ENCODE peak calls at places on chromosomes 12 and 14, in four cellular contexts. One of them, this sample, is unnamed.

GRCh38 chr14:38973083-38973700 is 129.8 kb downstream of the SEC23A start:
- DNase-seq in stimulated activated CD4-positive, alpha-beta T cell treated with anti-CD3 and anti-CD28 coated beads, Interleukin-1b, Interleukin-23, amount 100 ng/mL, for 1 hour: no peak
- DNase-seq in AG10803: no peak
- DNase-seq in fibroblast of lung: no peak
- DNase-seq in this sample: no peak

GRCh38 chr12:116257213-116257612 is 20.3 kb downstream of the MED13L start:
- DNase-seq in stimulated activated CD4-positive, alpha-beta T cell treated with anti-CD3 and anti-CD28 coated beads, Interleukin-1b, Interleukin-23, amount 100 ng/mL, for 1 hour: no peak
- DNase-seq in AG10803: no peak
- DNase-seq in fibroblast of lung: no peak
- DNase-seq in this sample: peak

GRCh38 chr14:31018057-31018645 is 7.3 kb upstream of the AP4S1 start:
- DNase-seq in stimulated activated CD4-positive, alpha-beta T cell treated with anti-CD3 and anti-CD28 coated beads, Interleukin-1b, Interleukin-23, amount 100 ng/mL, for 1 hour: no peak
- DNase-seq in AG10803: no peak
- DNase-seq in fibroblast of lung: no peak
- DNase-seq in this sample: no peak

GRCh38 chr14:86035882-86036281 is 505.9 kb downstream of the FLRT2 start:
- DNase-seq in stimulated activated CD4-positive, alpha-beta T cell treated with anti-CD3 and anti-CD28 coated beads, Interleukin-1b, Interleukin-23, amount 100 ng/mL, for 1 hour: no peak
- DNase-seq in AG10803: peak
- DNase-seq in fibroblast of lung: no peak
- DNase-seq in this sample: peak

GRCh38 chr12:89390802-89391673 is 38.7 kb upstream of the DUSP6 start:
- DNase-seq in stimulated activated CD4-positive, alpha-beta T cell treated with anti-CD3 and anti-CD28 coated beads, Interleukin-1b, Interleukin-23, amount 100 ng/mL, for 1 hour: no peak
- DNase-seq in AG10803: peak
- DNase-seq in fibroblast of lung: peak
- DNase-seq in this sample: peak

GRCh38 chr12:5745251-5745888 is 199.7 kb downstream of the ANO2 start:
- DNase-seq in stimulated activated CD4-positive, alpha-beta T cell treated with anti-CD3 and anti-CD28 coated beads, Interleukin-1b, Interleukin-23, amount 100 ng/mL, for 1 hour: no peak
- DNase-seq in AG10803: peak
- DNase-seq in fibroblast of lung: peak
- DNase-seq in this sample: peak

GRCh38 chr14:95291859-95292542 is 27.7 kb downstream of the CLMN start:
- DNase-seq in stimulated activated CD4-positive, alpha-beta T cell treated with anti-CD3 and anti-CD28 coated beads, Interleukin-1b, Interleukin-23, amount 100 ng/mL, for 1 hour: no peak
- DNase-seq in AG10803: peak
- DNase-seq in fibroblast of lung: peak
- DNase-seq in this sample: peak

GRCh38 chr12:79138872-79139271 is 274.3 kb downstream of the SYT1 start:
- DNase-seq in stimulated activated CD4-positive, alpha-beta T cell treated with anti-CD3 and anti-CD28 coated beads, Interleukin-1b, Interleukin-23, amount 100 ng/mL, for 1 hour: no peak
- DNase-seq in AG10803: no peak
- DNase-seq in fibroblast of lung: no peak
- DNase-seq in this sample: no peak

GRCh38 chr12:5973461-5974115 is 28.5 kb upstream of the ANO2 start:
- DNase-seq in stimulated activated CD4-positive, alpha-beta T cell treated with anti-CD3 and anti-CD28 coated beads, Interleukin-1b, Interleukin-23, amount 100 ng/mL, for 1 hour: no peak
- DNase-seq in AG10803: no peak
- DNase-seq in fibroblast of lung: no peak
- DNase-seq in this sample: no peak

GRCh38 chr12:6533653-6534157 is 612 bp upstream of the GAPDH start:
- DNase-seq in stimulated activated CD4-positive, alpha-beta T cell treated with anti-CD3 and anti-CD28 coated beads, Interleukin-1b, Interleukin-23, amount 100 ng/mL, for 1 hour: no peak
- DNase-seq in AG10803: peak
- DNase-seq in fibroblast of lung: peak
- DNase-seq in this sample: peak

GRCh38 chr14:90785474-90785873 is 30.8 kb downstream of the TTC7B start:
- DNase-seq in stimulated activated CD4-positive, alpha-beta T cell treated with anti-CD3 and anti-CD28 coated beads, Interleukin-1b, Interleukin-23, amount 100 ng/mL, for 1 hour: no peak
- DNase-seq in AG10803: peak
- DNase-seq in fibroblast of lung: peak
- DNase-seq in this sample: peak

GRCh38 chr12:132623072-132623869 is 4.7 kb downstream of the P2RX2 start:
- DNase-seq in stimulated activated CD4-positive, alpha-beta T cell treated with anti-CD3 and anti-CD28 coated beads, Interleukin-1b, Interleukin-23, amount 100 ng/mL, for 1 hour: no peak
- DNase-seq in AG10803: no peak
- DNase-seq in fibroblast of lung: no peak
- DNase-seq in this sample: no peak

GRCh38 chr12:104748356-104748755 is 209.7 kb downstream of the SLC41A2 start:
- DNase-seq in stimulated activated CD4-positive, alpha-beta T cell treated with anti-CD3 and anti-CD28 coated beads, Interleukin-1b, Interleukin-23, amount 100 ng/mL, for 1 hour: no peak
- DNase-seq in AG10803: no peak
- DNase-seq in fibroblast of lung: no peak
- DNase-seq in this sample: no peak

GRCh38 chr14:88669346-88669745 is 106.5 kb downstream of the ZC3H14 start:
- DNase-seq in stimulated activated CD4-positive, alpha-beta T cell treated with anti-CD3 and anti-CD28 coated beads, Interleukin-1b, Interleukin-23, amount 100 ng/mL, for 1 hour: no peak
- DNase-seq in AG10803: no peak
- DNase-seq in fibroblast of lung: no peak
- DNase-seq in this sample: no peak

GRCh38 chr12:106302401-106303201 is at the start of gene TCP11L2:
- DNase-seq in stimulated activated CD4-positive, alpha-beta T cell treated with anti-CD3 and anti-CD28 coated beads, Interleukin-1b, Interleukin-23, amount 100 ng/mL, for 1 hour: peak
- DNase-seq in AG10803: peak
- DNase-seq in fibroblast of lung: peak
- DNase-seq in this sample: peak

GRCh38 chr12:22656376-22656775 is 31.4 kb downstream of the ETNK1 start:
- DNase-seq in stimulated activated CD4-positive, alpha-beta T cell treated with anti-CD3 and anti-CD28 coated beads, Interleukin-1b, Interleukin-23, amount 100 ng/mL, for 1 hour: no peak
- DNase-seq in AG10803: no peak
- DNase-seq in fibroblast of lung: no peak
- DNase-seq in this sample: no peak

GRCh38 chr12:108140501-108140900 is 11.4 kb downstream of the WSCD2 start:
- DNase-seq in stimulated activated CD4-positive, alpha-beta T cell treated with anti-CD3 and anti-CD28 coated beads, Interleukin-1b, Interleukin-23, amount 100 ng/mL, for 1 hour: no peak
- DNase-seq in AG10803: no peak
- DNase-seq in fibroblast of lung: no peak
- DNase-seq in this sample: no peak

GRCh38 chr14:22476005-22476751 is 112.8 kb downstream of the DAD1 start:
- DNase-seq in stimulated activated CD4-positive, alpha-beta T cell treated with anti-CD3 and anti-CD28 coated beads, Interleukin-1b, Interleukin-23, amount 100 ng/mL, for 1 hour: no peak
- DNase-seq in AG10803: no peak
- DNase-seq in fibroblast of lung: no peak
- DNase-seq in this sample: no peak

GRCh38 chr14:101828038-101828437 is 66.5 kb downstream of the PPP2R5C start:
- DNase-seq in stimulated activated CD4-positive, alpha-beta T cell treated with anti-CD3 and anti-CD28 coated beads, Interleukin-1b, Interleukin-23, amount 100 ng/mL, for 1 hour: no peak
- DNase-seq in AG10803: peak
- DNase-seq in fibroblast of lung: no peak
- DNase-seq in this sample: peak

GRCh38 chr12:128021561-128021960 is 245.4 kb upstream of the TMEM132C start:
- DNase-seq in stimulated activated CD4-positive, alpha-beta T cell treated with anti-CD3 and anti-CD28 coated beads, Interleukin-1b, Interleukin-23, amount 100 ng/mL, for 1 hour: no peak
- DNase-seq in AG10803: no peak
- DNase-seq in fibroblast of lung: no peak
- DNase-seq in this sample: no peak

GRCh38 chr12:21774358-21775129 is at the start of gene KCNJ8:
- DNase-seq in stimulated activated CD4-positive, alpha-beta T cell treated with anti-CD3 and anti-CD28 coated beads, Interleukin-1b, Interleukin-23, amount 100 ng/mL, for 1 hour: no peak
- DNase-seq in AG10803: peak
- DNase-seq in fibroblast of lung: peak
- DNase-seq in this sample: peak

GRCh38 chr12:48925218-48925871 is at the start of gene FKBP11:
- DNase-seq in stimulated activated CD4-positive, alpha-beta T cell treated with anti-CD3 and anti-CD28 coated beads, Interleukin-1b, Interleukin-23, amount 100 ng/mL, for 1 hour: peak
- DNase-seq in AG10803: peak
- DNase-seq in fibroblast of lung: peak
- DNase-seq in this sample: peak

GRCh38 chr12:67193705-67194104 is 75.5 kb upstream of the CAND1 start:
- DNase-seq in stimulated activated CD4-positive, alpha-beta T cell treated with anti-CD3 and anti-CD28 coated beads, Interleukin-1b, Interleukin-23, amount 100 ng/mL, for 1 hour: no peak
- DNase-seq in AG10803: peak
- DNase-seq in fibroblast of lung: peak
- DNase-seq in this sample: peak

GRCh38 chr12:6044082-6044481 is 80.4 kb downstream of the VWF start:
- DNase-seq in stimulated activated CD4-positive, alpha-beta T cell treated with anti-CD3 and anti-CD28 coated beads, Interleukin-1b, Interleukin-23, amount 100 ng/mL, for 1 hour: no peak
- DNase-seq in AG10803: no peak
- DNase-seq in fibroblast of lung: no peak
- DNase-seq in this sample: no peak

GRCh38 chr12:78963439-78964222 is 99.1 kb downstream of the SYT1 start:
- DNase-seq in stimulated activated CD4-positive, alpha-beta T cell treated with anti-CD3 and anti-CD28 coated beads, Interleukin-1b, Interleukin-23, amount 100 ng/mL, for 1 hour: no peak
- DNase-seq in AG10803: peak
- DNase-seq in fibroblast of lung: peak
- DNase-seq in this sample: peak

GRCh38 chr14:68976160-68977067 is 2.7 kb downstream of the ACTN1 start:
- DNase-seq in stimulated activated CD4-positive, alpha-beta T cell treated with anti-CD3 and anti-CD28 coated beads, Interleukin-1b, Interleukin-23, amount 100 ng/mL, for 1 hour: no peak
- DNase-seq in AG10803: peak
- DNase-seq in fibroblast of lung: peak
- DNase-seq in this sample: peak

GRCh38 chr14:103762011-103762410 is 46.4 kb downstream of the ZFYVE21 start:
- DNase-seq in stimulated activated CD4-positive, alpha-beta T cell treated with anti-CD3 and anti-CD28 coated beads, Interleukin-1b, Interleukin-23, amount 100 ng/mL, for 1 hour: no peak
- DNase-seq in AG10803: peak
- DNase-seq in fibroblast of lung: peak
- DNase-seq in this sample: no peak

GRCh38 chr14:68191567-68192321 is 372.2 kb downstream of the RAD51B start:
- DNase-seq in stimulated activated CD4-positive, alpha-beta T cell treated with anti-CD3 and anti-CD28 coated beads, Interleukin-1b, Interleukin-23, amount 100 ng/mL, for 1 hour: no peak
- DNase-seq in AG10803: no peak
- DNase-seq in fibroblast of lung: peak
- DNase-seq in this sample: peak

GRCh38 chr14:52124791-52125661 is 56.2 kb upstream of the NID2 start:
- DNase-seq in stimulated activated CD4-positive, alpha-beta T cell treated with anti-CD3 and anti-CD28 coated beads, Interleukin-1b, Interleukin-23, amount 100 ng/mL, for 1 hour: no peak
- DNase-seq in AG10803: peak
- DNase-seq in fibroblast of lung: peak
- DNase-seq in this sample: peak

GRCh38 chr14:88255798-88256197 is 67.3 kb downstream of the KCNK10 start:
- DNase-seq in stimulated activated CD4-positive, alpha-beta T cell treated with anti-CD3 and anti-CD28 coated beads, Interleukin-1b, Interleukin-23, amount 100 ng/mL, for 1 hour: no peak
- DNase-seq in AG10803: no peak
- DNase-seq in fibroblast of lung: no peak
- DNase-seq in this sample: no peak

GRCh38 chr12:26068503-26068902 is 56.3 kb downstream of the BHLHE41 start:
- DNase-seq in stimulated activated CD4-positive, alpha-beta T cell treated with anti-CD3 and anti-CD28 coated beads, Interleukin-1b, Interleukin-23, amount 100 ng/mL, for 1 hour: no peak
- DNase-seq in AG10803: no peak
- DNase-seq in fibroblast of lung: no peak
- DNase-seq in this sample: no peak

GRCh38 chr14:72444701-72445100 is 449.2 kb downstream of the DPF3 start:
- DNase-seq in stimulated activated CD4-positive, alpha-beta T cell treated with anti-CD3 and anti-CD28 coated beads, Interleukin-1b, Interleukin-23, amount 100 ng/mL, for 1 hour: no peak
- DNase-seq in AG10803: no peak
- DNase-seq in fibroblast of lung: peak
- DNase-seq in this sample: no peak

GRCh38 chr12:6195665-6196535 is 4.3 kb upstream of the CD9 start:
- DNase-seq in stimulated activated CD4-positive, alpha-beta T cell treated with anti-CD3 and anti-CD28 coated beads, Interleukin-1b, Interleukin-23, amount 100 ng/mL, for 1 hour: peak
- DNase-seq in AG10803: peak
- DNase-seq in fibroblast of lung: peak
- DNase-seq in this sample: peak

This sample was measured in choroid plexus epithelial cell.